ENCODE peak calls at places on chromosomes 5 and 9, in six cellular contexts. A is A549; U is GM13977; Z is spleen; N is GM23338; T is activated CD4-positive, alpha-beta T cell treated with anti-CD3 and anti-CD28 coated beads, Interleukin-2, amount 50 U/mL, for 4 hours. S is an unnamed sample.
A peak's percentile ranks its signal among the peaks of the same experiment; 100 is the strongest.

GRCh38 chr9:79989079-79989478 is 417.3 kb downstream of the TLE4 start:
- DNase-seq in N (peak; percentile 16), U (no peak), A (no peak), T (no peak), Z (no peak), S (no peak)

GRCh38 chr9:127931092-127931881 is 710 bp upstream of the PIP5KL1 start:
- DNase-seq in A (peak; percentile 86), N (peak; percentile 69), Z (no peak), T (no peak), U (peak; percentile 79), S (no peak)

GRCh38 chr5:68279960-68280359 is 64.4 kb downstream of the PIK3R1 start:
- DNase-seq in Z (no peak), T (no peak), U (no peak), A (no peak), N (no peak), S (peak; percentile 32)

GRCh38 chr5:111143910-111144309 is 51.8 kb downstream of the WDR36 start:
- DNase-seq in T (no peak), U (no peak), N (no peak), A (no peak), Z (no peak), S (no peak)

GRCh38 chr5:111502976-111503375 is 9.4 kb downstream of the STARD4 start:
- DNase-seq in U (no peak), N (no peak), T (no peak), A (no peak), Z (no peak), S (no peak)

GRCh38 chr5:41843456-41844112 is 26.6 kb downstream of the OXCT1 start:
- DNase-seq in T (no peak), N (peak; percentile 78), U (no peak), A (peak; percentile 70), Z (no peak), S (peak; percentile 26)

GRCh38 chr9:84271004-84271886 is 69.3 kb downstream of the SLC28A3 start:
- DNase-seq in T (no peak), A (no peak), Z (peak; percentile 92), N (peak; percentile 92), U (peak; percentile 64), S (peak; percentile 48)

GRCh38 chr5:106639488-106639887 is 1031.2 kb downstream of the EFNA5 start:
- DNase-seq in A (peak; percentile 3), N (no peak), T (no peak), Z (no peak), U (no peak), S (no peak)

GRCh38 chr9:127628644-127629467 is 16.8 kb downstream of the STXBP1 start:
- DNase-seq in N (no peak), A (no peak), Z (no peak), U (no peak), T (no peak), S (no peak)

GRCh38 chr9:37899041-37899440 is 4.9 kb downstream of the SLC25A51 start:
- DNase-seq in T (no peak), A (no peak), Z (no peak), U (no peak), N (no peak), S (no peak)

GRCh38 chr5:8840237-8840636 is 705.6 kb downstream of the SEMA5A start:
- DNase-seq in U (no peak), Z (no peak), T (no peak), A (no peak), N (peak; percentile 80), S (no peak)

GRCh38 chr5:154625031-154625430 is 130.1 kb upstream of the LARP1 start:
- DNase-seq in Z (no peak), U (peak; percentile 8), A (no peak), T (no peak), N (no peak), S (no peak)

GRCh38 chr9:21286654-21287053 is 18.5 kb downstream of the IFNA5 start:
- DNase-seq in Z (no peak), U (no peak), T (no peak), N (no peak), A (no peak), S (no peak)

GRCh38 chr9:125701351-125701750 is 5.7 kb downstream of the MAPKAP1 start:
- DNase-seq in A (no peak), U (no peak), T (no peak), Z (no peak), N (peak; percentile 74), S (no peak)

GRCh38 chr5:135859656-135860055 is 25.2 kb downstream of the SLC25A48 start:
- DNase-seq in N (no peak), U (no peak), A (no peak), T (no peak), Z (no peak), S (no peak)

GRCh38 chr9:135281151-135281550 is 193.7 kb downstream of the OLFM1 start:
- DNase-seq in A (no peak), T (no peak), U (no peak), N (peak; percentile 56), Z (no peak), S (no peak)

GRCh38 chr9:105401651-105402050 is 46.2 kb upstream of the FSD1L start:
- DNase-seq in T (no peak), A (peak; percentile 14), N (peak; percentile 23), Z (no peak), U (no peak), S (no peak)

GRCh38 chr9:81787747-81788632 is 98.6 kb upstream of the TLE1 start:
- DNase-seq in A (peak; percentile 80), Z (no peak), N (no peak), T (no peak), U (no peak), S (no peak)

GRCh38 chr5:129593525-129593924 is 133.4 kb downstream of the ADAMTS19 start:
- DNase-seq in Z (no peak), N (no peak), T (no peak), U (no peak), A (no peak), S (no peak)